ENCODE peak calls at places on chromosomes 13 and 19, in seven cellular contexts. Q, U, D, R, H, K and C are unnamed samples.

GRCh38 chr13:107867701-107868661 is 347.4 kb downstream of the LIG4 start:
- DNase-seq in Q (no peak), U (peak; percentile 78), D (peak; percentile 62), R (no peak), H (no peak), K (no peak), C (peak; percentile 18)

GRCh38 chr19:633068-633785 is at the start of gene POLRMT:
- DNase-seq in Q (peak; percentile 99), U (peak; percentile 97), D (peak; percentile 99), R (peak; percentile 98), H (peak; percentile 99), K (peak; percentile 98), C (peak; percentile 99)

GRCh38 chr19:1810439-1811160 is 1.5 kb downstream of the ATP8B3 start:
- DNase-seq in Q (peak; percentile 65), U (no peak), D (no peak), R (no peak), H (no peak), K (no peak), C (no peak)

GRCh38 chr19:41144403-41144802 is 30.2 kb downstream of the CYP2F1 start:
- DNase-seq in Q (peak; percentile 79), U (peak; percentile 65), D (peak; percentile 94), R (peak; percentile 93), H (peak; percentile 80), K (peak; percentile 66), C (peak; percentile 68)

GRCh38 chr19:47274891-47275865 is 493 bp downstream of the INAFM1 start:
- DNase-seq in Q (peak; percentile 86), U (peak; percentile 87), D (peak; percentile 35), R (no peak), H (peak; percentile 76), K (no peak), C (peak; percentile 63)

GRCh38 chr13:40352807-40353562 is 313.5 kb downstream of the FOXO1 start:
- DNase-seq in Q (peak; percentile 74), U (no peak), D (no peak), R (peak; percentile 21), H (no peak), K (no peak), C (peak; percentile 4)

GRCh38 chr19:3593156-3593555 is 7.9 kb downstream of the GIPC3 start:
- DNase-seq in Q (no peak), U (no peak), D (no peak), R (no peak), H (no peak), K (no peak), C (no peak)

GRCh38 chr19:11446271-11446651 is 10.8 kb downstream of the PRKCSH start:
- DNase-seq in Q (no peak), U (no peak), D (no peak), R (no peak), H (no peak), K (no peak), C (no peak)

GRCh38 chr13:112942689-112943308 is 26.2 kb upstream of the MCF2L start:
- DNase-seq in Q (peak; percentile 97), U (peak; percentile 88), D (peak; percentile 99), R (peak; percentile 100), H (peak; percentile 97), K (peak; percentile 97), C (peak; percentile 99)

GRCh38 chr19:409006-409514 is at the start of gene C2CD4C:
- DNase-seq in Q (peak; percentile 51), U (peak; percentile 78), D (no peak), R (no peak), H (peak; percentile 64), K (peak; percentile 48), C (peak; percentile 21)

GRCh38 chr19:56066152-56067023 is 54.7 kb downstream of the ZNF787 start:
- DNase-seq in Q (no peak), U (peak; percentile 93), D (peak; percentile 79), R (no peak), H (peak; percentile 80), K (peak; percentile 74), C (peak; percentile 65)

GRCh38 chr13:97359181-97360057 is 74.5 kb upstream of the RAP2A start:
- DNase-seq in Q (no peak), U (peak; percentile 42), D (peak; percentile 72), R (peak; percentile 84), H (no peak), K (no peak), C (peak; percentile 35)

GRCh38 chr19:38155453-38155852 is 68.6 kb downstream of the DPF1 start:
- DNase-seq in Q (no peak), U (peak; percentile 63), D (no peak), R (no peak), H (no peak), K (no peak), C (no peak)

GRCh38 chr13:50378513-50378970 is 363.3 kb downstream of the KCNRG start:
- DNase-seq in Q (no peak), U (no peak), D (no peak), R (no peak), H (no peak), K (no peak), C (no peak)

GRCh38 chr19:407501-408440 is 1.2 kb downstream of the C2CD4C start:
- DNase-seq in Q (peak; percentile 59), U (no peak), D (no peak), R (no peak), H (peak; percentile 50), K (peak; percentile 48), C (peak; percentile 21)

GRCh38 chr19:29670255-29670654 is 5.0 kb downstream of the PLEKHF1 start:
- DNase-seq in Q (no peak), U (no peak), D (no peak), R (no peak), H (no peak), K (peak; percentile 30), C (no peak)

GRCh38 chr13:99990045-99990977 is 8.7 kb downstream of the ZIC2 start:
- DNase-seq in Q (no peak), U (no peak), D (no peak), R (no peak), H (no peak), K (no peak), C (no peak)

GRCh38 chr19:49387936-49388372 is at the start of gene KASH5:
- DNase-seq in Q (no peak), U (peak; percentile 87), D (peak; percentile 85), R (peak; percentile 22), H (peak; percentile 93), K (peak; percentile 82), C (peak; percentile 83)

GRCh38 chr13:81048026-81048461 is 707.1 kb upstream of the SPRY2 start:
- DNase-seq in Q (no peak), U (no peak), D (no peak), R (no peak), H (no peak), K (no peak), C (no peak)

GRCh38 chr19:32450217-32450616 is 44.6 kb downstream of the DPY19L3 start:
- DNase-seq in Q (no peak), U (no peak), D (no peak), R (no peak), H (no peak), K (no peak), C (no peak)

GRCh38 chr13:108155185-108156106 is 59.9 kb downstream of the LIG4 start:
- DNase-seq in Q (no peak), U (peak; percentile 31), D (peak; percentile 80), R (peak; percentile 77), H (no peak), K (no peak), C (peak; percentile 67)

GRCh38 chr19:29663861-29664752 is 1.2 kb upstream of the PLEKHF1 start:
- DNase-seq in Q (peak; percentile 65), U (no peak), D (no peak), R (no peak), H (no peak), K (peak; percentile 50), C (no peak)

GRCh38 chr19:46791944-46792343 is 3.5 kb upstream of the SLC1A5 start:
- DNase-seq in Q (no peak), U (peak; percentile 10), D (no peak), R (no peak), H (no peak), K (no peak), C (no peak)

GRCh38 chr19:21335721-21336120 is 6.5 kb upstream of the ZNF708 start:
- DNase-seq in Q (no peak), U (no peak), D (no peak), R (no peak), H (no peak), K (no peak), C (no peak)

GRCh38 chr19:624433-625109 is 8.8 kb downstream of the POLRMT start:
- DNase-seq in Q (no peak), U (no peak), D (no peak), R (no peak), H (no peak), K (no peak), C (no peak)

GRCh38 chr13:111046590-111047141 is 68.4 kb upstream of the ARHGEF7 start:
- DNase-seq in Q (no peak), U (peak; percentile 31), D (no peak), R (no peak), H (no peak), K (no peak), C (no peak)
- H3K4me1 ChIP-seq in Q (peaks cover 2% of the 10 kb centered on the region), U (peaks cover 13% of the 10 kb centered on the region), D (no peaks in the 10 kb centered on the region), R (peaks cover 6% of the 10 kb centered on the region), H (peaks cover 20% of the 10 kb centered on the region), K (no peaks in the 10 kb centered on the region), C (no peaks in the 10 kb centered on the region)

GRCh38 chr13:102845630-102846260 is at the start of gene ERCC5:
- DNase-seq in Q (peak; percentile 96), U (peak; percentile 72), D (peak; percentile 93), R (peak; percentile 93), H (peak; percentile 95), K (peak; percentile 90), C (peak; percentile 94)
- TF ChIP-seq POLR2A in Q (peak; percentile 71), U (peak; percentile 87), D (no peak), R (peak; percentile 75), H (no peak), K (peak; percentile 61), C (peak; percentile 77)

GRCh38 chr13:96093296-96094006 is 3.5 kb downstream of the HS6ST3 start:
- DNase-seq in Q (no peak), U (no peak), D (no peak), R (no peak), H (no peak), K (no peak), C (no peak)
- H3K27me3 ChIP-seq in Q (peaks cover 63% of the 10 kb centered on the region), U (peaks cover 19% of the 10 kb centered on the region), D (no peaks in the 10 kb centered on the region), R (peaks cover 58% of the 10 kb centered on the region), H (peaks cover 67% of the 10 kb centered on the region), K (no peaks in the 10 kb centered on the region), C (no peaks in the 10 kb centered on the region)

GRCh38 chr19:14265285-14266036 is 59.5 kb upstream of the ADGRL1 start:
- DNase-seq in Q (no peak), U (no peak), D (no peak), R (no peak), H (no peak), K (no peak), C (no peak)
- H3K4me1 ChIP-seq in Q (peaks cover 5% of the 10 kb centered on the region), U (peaks cover 9% of the 10 kb centered on the region), D (peaks cover 4% of the 10 kb centered on the region), R (no peaks in the 10 kb centered on the region), H (no peaks in the 10 kb centered on the region), K (no peaks in the 10 kb centered on the region), C (no peaks in the 10 kb centered on the region)

GRCh38 chr19:33521480-33522370 is at the start of gene PEPD:
- DNase-seq in Q (peak; percentile 92), U (peak; percentile 99), D (peak; percentile 95), R (peak; percentile 89), H (peak; percentile 94), K (peak; percentile 86), C (peak; percentile 88)
- TF ChIP-seq POLR2A in Q (peak; percentile 31), U (peak; percentile 79), D (no peak), R (peak; percentile 60), H (no peak), K (no peak), C (peak; percentile 29)

GRCh38 chr19:39500543-39500942 is 1.8 kb downstream of the DLL3 start:
- DNase-seq in Q (no peak), U (no peak), D (no peak), R (no peak), H (no peak), K (no peak), C (no peak)
- H3K27me3 ChIP-seq in Q (peaks cover 89% of the 10 kb centered on the region), U (no peaks in the 10 kb centered on the region), D (no peaks in the 10 kb centered on the region), R (peaks cover 87% of the 10 kb centered on the region), H (peaks cover 76% of the 10 kb centered on the region), K (peaks cover 9% of the 10 kb centered on the region), C (peaks cover 12% of the 10 kb centered on the region)